ENCODE peak calls at places on chromosomes 12 and 14, in six cellular contexts. One of them, this sample, is unnamed.

GRCh38 chr12:129911437-129912049 is 7.7 kb upstream of the TMEM132D start:
- DNase-seq in progenitor cell of endocrine pancreas: peak; percentile 55
- DNase-seq in Calu3: peak; percentile 32
- DNase-seq in heart left ventricle: no peak
- DNase-seq in type B pancreatic cell: no peak
- DNase-seq in left ventricle myocardium inferior: peak; percentile 31
- DNase-seq in this sample: no peak

GRCh38 chr12:13452955-13453570 is 256.5 kb downstream of the EMP1 start:
- DNase-seq in type B pancreatic cell: no peak
- DNase-seq in Calu3: no peak
- DNase-seq in heart left ventricle: no peak
- DNase-seq in left ventricle myocardium inferior: no peak
- DNase-seq in progenitor cell of endocrine pancreas: no peak
- DNase-seq in this sample: no peak

GRCh38 chr14:72679106-72679505 is 214.8 kb downstream of the DPF3 start:
- DNase-seq in Calu3: no peak
- DNase-seq in left ventricle myocardium inferior: peak; percentile 37
- DNase-seq in type B pancreatic cell: no peak
- DNase-seq in progenitor cell of endocrine pancreas: no peak
- DNase-seq in heart left ventricle: peak; percentile 36
- DNase-seq in this sample: no peak

GRCh38 chr12:19657401-19657800 is 218.1 kb downstream of the AEBP2 start:
- DNase-seq in heart left ventricle: no peak
- DNase-seq in Calu3: no peak
- DNase-seq in type B pancreatic cell: no peak
- DNase-seq in progenitor cell of endocrine pancreas: no peak
- DNase-seq in left ventricle myocardium inferior: no peak
- DNase-seq in this sample: no peak

GRCh38 chr12:117579939-117580717 is 218.7 kb upstream of the NOS1 start:
- DNase-seq in left ventricle myocardium inferior: no peak
- DNase-seq in heart left ventricle: no peak
- DNase-seq in progenitor cell of endocrine pancreas: no peak
- DNase-seq in Calu3: no peak
- DNase-seq in type B pancreatic cell: no peak
- DNase-seq in this sample: no peak

GRCh38 chr14:60722163-60722835 is 1.9 kb downstream of the SIX4 start:
- DNase-seq in progenitor cell of endocrine pancreas: peak; percentile 68
- DNase-seq in Calu3: peak; percentile 71
- DNase-seq in type B pancreatic cell: peak; percentile 80
- DNase-seq in left ventricle myocardium inferior: no peak
- DNase-seq in heart left ventricle: no peak
- DNase-seq in this sample: no peak

GRCh38 chr12:39102474-39103209 is 197.3 kb upstream of the CPNE8 start:
- DNase-seq in left ventricle myocardium inferior: no peak
- DNase-seq in heart left ventricle: no peak
- DNase-seq in Calu3: no peak
- DNase-seq in type B pancreatic cell: no peak
- DNase-seq in progenitor cell of endocrine pancreas: no peak
- DNase-seq in this sample: no peak

GRCh38 chr14:21097616-21098133 is 780 bp downstream of the ZNF219 start:
- DNase-seq in heart left ventricle: no peak
- DNase-seq in left ventricle myocardium inferior: no peak
- DNase-seq in Calu3: no peak
- DNase-seq in type B pancreatic cell: no peak
- DNase-seq in progenitor cell of endocrine pancreas: peak; percentile 32
- DNase-seq in this sample: no peak

GRCh38 chr12:78192979-78193378 is 362.3 kb downstream of the NAV3 start:
- DNase-seq in type B pancreatic cell: no peak
- DNase-seq in Calu3: no peak
- DNase-seq in progenitor cell of endocrine pancreas: no peak
- DNase-seq in heart left ventricle: no peak
- DNase-seq in left ventricle myocardium inferior: no peak
- DNase-seq in this sample: no peak

GRCh38 chr12:74535536-74535935 is 2.1 kb upstream of the ATXN7L3B start:
- DNase-seq in Calu3: no peak
- DNase-seq in left ventricle myocardium inferior: no peak
- DNase-seq in heart left ventricle: no peak
- DNase-seq in type B pancreatic cell: no peak
- DNase-seq in progenitor cell of endocrine pancreas: no peak
- DNase-seq in this sample: no peak

GRCh38 chr12:80443974-80444666 is at the start of gene PTPRQ:
- DNase-seq in progenitor cell of endocrine pancreas: no peak
- DNase-seq in heart left ventricle: no peak
- DNase-seq in type B pancreatic cell: no peak
- DNase-seq in left ventricle myocardium inferior: no peak
- DNase-seq in Calu3: no peak
- DNase-seq in this sample: no peak

GRCh38 chr14:89848165-89848564 is 106.4 kb downstream of the EFCAB11 start:
- DNase-seq in progenitor cell of endocrine pancreas: no peak
- DNase-seq in type B pancreatic cell: no peak
- DNase-seq in Calu3: no peak
- DNase-seq in heart left ventricle: no peak
- DNase-seq in left ventricle myocardium inferior: no peak
- DNase-seq in this sample: no peak

GRCh38 chr14:50943261-50943942 is 881 bp downstream of the PYGL start:
- DNase-seq in left ventricle myocardium inferior: peak; percentile 56
- DNase-seq in Calu3: peak; percentile 27
- DNase-seq in type B pancreatic cell: no peak
- DNase-seq in heart left ventricle: peak; percentile 48
- DNase-seq in progenitor cell of endocrine pancreas: peak; percentile 29
- DNase-seq in this sample: no peak

GRCh38 chr14:61262082-61262481 is 19.1 kb downstream of the TMEM30B start:
- DNase-seq in Calu3: no peak
- DNase-seq in left ventricle myocardium inferior: no peak
- DNase-seq in progenitor cell of endocrine pancreas: no peak
- DNase-seq in type B pancreatic cell: no peak
- DNase-seq in heart left ventricle: no peak
- DNase-seq in this sample: no peak

GRCh38 chr14:105881021-105881930 is 354.9 kb downstream of the TMEM121 start:
- DNase-seq in Calu3: no peak
- DNase-seq in type B pancreatic cell: peak; percentile 62
- DNase-seq in heart left ventricle: peak; percentile 14
- DNase-seq in left ventricle myocardium inferior: peak; percentile 7
- DNase-seq in progenitor cell of endocrine pancreas: no peak
- DNase-seq in this sample: no peak

GRCh38 chr12:41049033-41049432 is 139.1 kb upstream of the PDZRN4 start:
- DNase-seq in left ventricle myocardium inferior: no peak
- DNase-seq in Calu3: no peak
- DNase-seq in heart left ventricle: no peak
- DNase-seq in progenitor cell of endocrine pancreas: no peak
- DNase-seq in type B pancreatic cell: no peak
- DNase-seq in this sample: no peak

GRCh38 chr12:41052441-41052840 is 135.7 kb upstream of the PDZRN4 start:
- DNase-seq in left ventricle myocardium inferior: no peak
- DNase-seq in progenitor cell of endocrine pancreas: no peak
- DNase-seq in Calu3: no peak
- DNase-seq in heart left ventricle: no peak
- DNase-seq in type B pancreatic cell: no peak
- DNase-seq in this sample: no peak

GRCh38 chr12:41053046-41053445 is 135.1 kb upstream of the PDZRN4 start:
- DNase-seq in type B pancreatic cell: no peak
- DNase-seq in heart left ventricle: no peak
- DNase-seq in Calu3: no peak
- DNase-seq in left ventricle myocardium inferior: no peak
- DNase-seq in progenitor cell of endocrine pancreas: no peak
- DNase-seq in this sample: no peak

GRCh38 chr12:41055875-41056577 is 132.1 kb upstream of the PDZRN4 start:
- DNase-seq in Calu3: no peak
- DNase-seq in progenitor cell of endocrine pancreas: no peak
- DNase-seq in type B pancreatic cell: no peak
- DNase-seq in left ventricle myocardium inferior: no peak
- DNase-seq in heart left ventricle: no peak
- DNase-seq in this sample: no peak

GRCh38 chr12:41051909-41052308 is 136.2 kb upstream of the PDZRN4 start:
- DNase-seq in progenitor cell of endocrine pancreas: no peak
- DNase-seq in type B pancreatic cell: no peak
- DNase-seq in Calu3: no peak
- DNase-seq in heart left ventricle: no peak
- DNase-seq in left ventricle myocardium inferior: no peak
- DNase-seq in this sample: no peak
- TF ChIP-seq CTCF in progenitor cell of endocrine pancreas: no peak
- TF ChIP-seq CTCF in type B pancreatic cell: no peak
- TF ChIP-seq CTCF in Calu3: no peak
- TF ChIP-seq CTCF in heart left ventricle: no peak
- TF ChIP-seq CTCF in left ventricle myocardium inferior: no peak
- TF ChIP-seq CTCF in this sample: no peak

GRCh38 chr12:114165921-114166320 is 199.8 kb upstream of the RBM19 start:
- DNase-seq in Calu3: no peak
- DNase-seq in progenitor cell of endocrine pancreas: no peak
- DNase-seq in type B pancreatic cell: no peak
- DNase-seq in left ventricle myocardium inferior: no peak
- DNase-seq in heart left ventricle: no peak
- DNase-seq in this sample: no peak

GRCh38 chr12:114168061-114168460 is 201.9 kb upstream of the RBM19 start:
- DNase-seq in heart left ventricle: no peak
- DNase-seq in type B pancreatic cell: no peak
- DNase-seq in progenitor cell of endocrine pancreas: no peak
- DNase-seq in Calu3: no peak
- DNase-seq in left ventricle myocardium inferior: no peak
- DNase-seq in this sample: no peak

GRCh38 chr12:114164354-114164753 is 198.2 kb upstream of the RBM19 start:
- DNase-seq in heart left ventricle: no peak
- DNase-seq in type B pancreatic cell: no peak
- DNase-seq in Calu3: no peak
- DNase-seq in progenitor cell of endocrine pancreas: no peak
- DNase-seq in left ventricle myocardium inferior: no peak
- DNase-seq in this sample: no peak

GRCh38 chr12:114167431-114167830 is 201.3 kb upstream of the RBM19 start:
- DNase-seq in type B pancreatic cell: no peak
- DNase-seq in left ventricle myocardium inferior: no peak
- DNase-seq in progenitor cell of endocrine pancreas: no peak
- DNase-seq in heart left ventricle: no peak
- DNase-seq in Calu3: no peak
- DNase-seq in this sample: no peak

GRCh38 chr12:114166360-114166759 is 200.2 kb upstream of the RBM19 start:
- DNase-seq in heart left ventricle: peak; percentile 29
- DNase-seq in left ventricle myocardium inferior: no peak
- DNase-seq in progenitor cell of endocrine pancreas: peak; percentile 23
- DNase-seq in Calu3: peak; percentile 24
- DNase-seq in type B pancreatic cell: no peak
- DNase-seq in this sample: no peak
- TF ChIP-seq CTCF in heart left ventricle: peak; percentile 77
- TF ChIP-seq CTCF in left ventricle myocardium inferior: peak; percentile 77
- TF ChIP-seq CTCF in progenitor cell of endocrine pancreas: peak; percentile 82
- TF ChIP-seq CTCF in Calu3: no peak
- TF ChIP-seq CTCF in type B pancreatic cell: peak; percentile 75
- TF ChIP-seq CTCF in this sample: peak; percentile 61

GRCh38 chr12:90959538-90960139 is 4.7 kb upstream of the CCER1 start:
- DNase-seq in left ventricle myocardium inferior: no peak
- DNase-seq in progenitor cell of endocrine pancreas: no peak
- DNase-seq in Calu3: peak; percentile 38
- DNase-seq in type B pancreatic cell: no peak
- DNase-seq in heart left ventricle: no peak
- DNase-seq in this sample: no peak

GRCh38 chr12:90954921-90955320 is at the start of gene CCER1:
- DNase-seq in Calu3: no peak
- DNase-seq in heart left ventricle: no peak
- DNase-seq in left ventricle myocardium inferior: no peak
- DNase-seq in type B pancreatic cell: no peak
- DNase-seq in progenitor cell of endocrine pancreas: no peak
- DNase-seq in this sample: no peak

GRCh38 chr12:90961154-90961553 is 6.2 kb upstream of the CCER1 start:
- DNase-seq in Calu3: no peak
- DNase-seq in heart left ventricle: no peak
- DNase-seq in left ventricle myocardium inferior: no peak
- DNase-seq in progenitor cell of endocrine pancreas: no peak
- DNase-seq in type B pancreatic cell: no peak
- DNase-seq in this sample: no peak

GRCh38 chr12:90954428-90954827 is 548 bp downstream of the CCER1 start:
- DNase-seq in left ventricle myocardium inferior: no peak
- DNase-seq in type B pancreatic cell: no peak
- DNase-seq in progenitor cell of endocrine pancreas: no peak
- DNase-seq in heart left ventricle: no peak
- DNase-seq in Calu3: no peak
- DNase-seq in this sample: no peak

DNA sequence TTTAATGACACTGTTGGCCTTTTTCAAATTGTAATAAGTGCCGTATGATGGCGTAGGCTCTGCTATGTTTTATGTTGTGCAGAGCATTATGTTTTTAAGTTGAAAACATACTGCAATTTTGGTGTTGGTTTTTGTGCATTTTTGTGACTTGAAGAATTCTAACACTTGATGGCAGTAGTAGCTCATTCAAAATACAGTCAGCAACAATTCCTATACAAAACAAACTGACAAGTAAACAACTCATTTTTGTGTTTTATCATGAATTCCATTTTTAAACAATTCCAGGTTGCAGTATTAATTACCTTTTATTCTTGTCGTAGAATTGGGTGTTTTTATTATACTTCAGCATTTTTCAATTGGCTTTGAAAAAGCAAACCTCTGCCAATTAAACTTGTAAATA is 4.0 kb upstream of the CCER1 start:
- DNase-seq in type B pancreatic cell: no peak
- DNase-seq in Calu3: no peak
- DNase-seq in heart left ventricle: no peak
- DNase-seq in progenitor cell of endocrine pancreas: no peak
- DNase-seq in left ventricle myocardium inferior: no peak
- DNase-seq in this sample: no peak
- TF ChIP-seq CTCF in type B pancreatic cell: no peak
- TF ChIP-seq CTCF in Calu3: no peak
- TF ChIP-seq CTCF in heart left ventricle: no peak
- TF ChIP-seq CTCF in progenitor cell of endocrine pancreas: no peak
- TF ChIP-seq CTCF in left ventricle myocardium inferior: no peak
- TF ChIP-seq CTCF in this sample: peak; percentile 33

DNA sequence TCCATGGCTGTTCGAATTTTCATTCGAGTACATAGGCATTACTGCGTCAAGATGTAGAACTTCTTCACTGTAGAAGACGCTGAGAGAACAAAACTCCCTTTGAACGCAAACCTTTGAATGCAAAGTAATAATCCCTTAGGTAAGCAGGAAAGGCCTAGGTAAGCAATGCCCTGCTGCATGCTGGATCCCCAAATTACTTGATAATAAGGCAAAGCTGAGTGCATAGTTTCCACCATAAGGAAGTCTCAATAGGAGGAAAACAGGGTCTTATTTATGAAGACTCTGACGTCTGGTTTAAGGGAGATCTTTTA is 10.0 kb upstream of the RTRAF start:
- DNase-seq in progenitor cell of endocrine pancreas: no peak
- DNase-seq in Calu3: no peak
- DNase-seq in heart left ventricle: no peak
- DNase-seq in type B pancreatic cell: no peak
- DNase-seq in left ventricle myocardium inferior: no peak
- DNase-seq in this sample: no peak
- TF ChIP-seq CTCF in progenitor cell of endocrine pancreas: no peak
- TF ChIP-seq CTCF in Calu3: no peak
- TF ChIP-seq CTCF in heart left ventricle: peak; percentile 31
- TF ChIP-seq CTCF in type B pancreatic cell: peak; percentile 23
- TF ChIP-seq CTCF in left ventricle myocardium inferior: peak; percentile 41
- TF ChIP-seq CTCF in this sample: no peak

GRCh38 chr14:24595046-24595808 is 14.3 kb downstream of the GZMH start:
- DNase-seq in type B pancreatic cell: no peak
- DNase-seq in progenitor cell of endocrine pancreas: no peak
- DNase-seq in Calu3: peak; percentile 12
- DNase-seq in left ventricle myocardium inferior: no peak
- DNase-seq in heart left ventricle: no peak
- DNase-seq in this sample: no peak
- TF ChIP-seq CTCF in type B pancreatic cell: no peak
- TF ChIP-seq CTCF in progenitor cell of endocrine pancreas: no peak
- TF ChIP-seq CTCF in Calu3: no peak
- TF ChIP-seq CTCF in left ventricle myocardium inferior: no peak
- TF ChIP-seq CTCF in heart left ventricle: no peak
- TF ChIP-seq CTCF in this sample: no peak